ENCODE peak calls at places on chromosomes 2 and 18, in four cellular contexts. One of them, this sample, is unnamed.

GRCh38 chr2:36511858-36512630 is 85.9 kb downstream of the FEZ2 start:
- DNase-seq in thoracic aorta: no peak
- DNase-seq in tibial nerve: no peak
- DNase-seq in AG04450: no peak
- DNase-seq in this sample: no peak

GRCh38 chr2:42949125-42949524 is 156.7 kb upstream of the HAAO start:
- DNase-seq in tibial nerve: no peak
- DNase-seq in thoracic aorta: no peak
- DNase-seq in AG04450: no peak
- DNase-seq in this sample: no peak

GRCh38 chr2:214578395-214578794 is 167.5 kb downstream of the VWC2L start:
- DNase-seq in tibial nerve: no peak
- DNase-seq in AG04450: no peak
- DNase-seq in thoracic aorta: no peak
- DNase-seq in this sample: no peak

GRCh38 chr2:223626713-223627112 is 24.6 kb upstream of the SCG2 start:
- DNase-seq in AG04450: no peak
- DNase-seq in thoracic aorta: no peak
- DNase-seq in tibial nerve: no peak
- DNase-seq in this sample: no peak

GRCh38 chr2:106115250-106115649 is 78.9 kb downstream of the UXS1 start:
- DNase-seq in AG04450: no peak
- DNase-seq in tibial nerve: no peak
- DNase-seq in thoracic aorta: no peak
- DNase-seq in this sample: no peak

GRCh38 chr2:202172439-202173191 is 65.8 kb downstream of the SUMO1 start:
- DNase-seq in thoracic aorta: no peak
- DNase-seq in tibial nerve: no peak
- DNase-seq in AG04450: no peak
- DNase-seq in this sample: no peak

GRCh38 chr2:239912938-239913631 is 112.1 kb downstream of the NDUFA10 start:
- DNase-seq in AG04450: no peak
- DNase-seq in tibial nerve: no peak
- DNase-seq in thoracic aorta: no peak
- DNase-seq in this sample: no peak

GRCh38 chr18:35635171-35635570 is 53.6 kb downstream of the GALNT1 start:
- DNase-seq in tibial nerve: no peak
- DNase-seq in thoracic aorta: no peak
- DNase-seq in AG04450: no peak
- DNase-seq in this sample: no peak

GRCh38 chr2:86781363-86781762 is 9.3 kb downstream of the CD8A start:
- DNase-seq in tibial nerve: no peak
- DNase-seq in thoracic aorta: no peak
- DNase-seq in AG04450: no peak
- DNase-seq in this sample: no peak

DNA sequence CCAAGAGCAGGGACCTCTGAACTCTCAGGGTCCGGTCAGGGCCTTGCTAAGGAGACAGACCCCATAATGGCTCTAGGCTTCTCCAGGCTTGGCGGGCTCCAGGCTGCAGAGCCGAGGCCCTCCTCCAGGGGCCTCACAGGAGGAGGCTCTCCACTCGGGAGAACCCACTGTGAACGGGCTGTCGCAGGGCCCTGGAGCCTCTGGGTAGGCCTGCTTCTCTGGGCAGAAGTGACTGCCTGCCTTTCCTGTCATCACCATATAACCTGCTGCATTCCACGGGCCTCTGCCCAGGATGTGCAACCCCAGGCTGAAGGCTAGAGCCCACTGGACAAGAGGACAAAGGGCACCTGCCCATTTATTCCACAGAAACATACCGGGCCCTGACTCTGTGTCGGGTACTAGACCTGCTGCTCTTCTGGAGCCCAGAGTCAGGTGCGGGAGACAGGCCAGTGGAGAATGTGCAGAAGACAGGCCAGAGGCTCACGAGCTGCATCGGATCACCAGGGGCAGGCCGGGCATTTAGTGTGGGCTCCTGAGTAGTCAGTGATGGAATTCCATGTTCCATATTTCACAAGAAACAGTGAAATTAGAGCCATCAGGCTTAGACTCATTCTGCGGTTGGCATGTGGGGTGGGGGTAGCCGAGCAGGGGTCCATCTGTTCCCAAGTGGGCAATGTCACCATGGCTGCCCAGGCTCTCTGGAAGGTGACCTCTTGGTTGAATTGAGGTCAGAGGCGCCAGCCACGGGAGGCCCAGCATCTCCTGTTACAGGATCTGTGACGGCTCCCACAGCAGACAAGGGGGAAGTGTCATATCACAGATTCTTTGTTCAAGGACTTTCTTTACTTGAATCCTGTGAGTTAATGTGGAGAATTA is 220.8 kb downstream of the SH3RF3 start:
- DNase-seq in AG04450: no peak
- DNase-seq in thoracic aorta: no peak
- DNase-seq in tibial nerve: no peak
- DNase-seq in this sample: no peak
- H3K27ac ChIP-seq in AG04450: no peak overlapping the region
- H3K27ac ChIP-seq in thoracic aorta: peak overlapping the region; percentile 67
- H3K27ac ChIP-seq in tibial nerve: no peak overlapping the region
- H3K27ac ChIP-seq in this sample: no peak overlapping the region

GRCh38 chr2:165902929-165903328 is 50.6 kb downstream of the TTC21B start:
- DNase-seq in thoracic aorta: no peak
- DNase-seq in tibial nerve: no peak
- DNase-seq in AG04450: no peak
- DNase-seq in this sample: no peak
- TF ChIP-seq CTCF in thoracic aorta: no peak
- TF ChIP-seq CTCF in tibial nerve: no peak
- TF ChIP-seq CTCF in AG04450: no peak
- TF ChIP-seq CTCF in this sample: no peak

DNA sequence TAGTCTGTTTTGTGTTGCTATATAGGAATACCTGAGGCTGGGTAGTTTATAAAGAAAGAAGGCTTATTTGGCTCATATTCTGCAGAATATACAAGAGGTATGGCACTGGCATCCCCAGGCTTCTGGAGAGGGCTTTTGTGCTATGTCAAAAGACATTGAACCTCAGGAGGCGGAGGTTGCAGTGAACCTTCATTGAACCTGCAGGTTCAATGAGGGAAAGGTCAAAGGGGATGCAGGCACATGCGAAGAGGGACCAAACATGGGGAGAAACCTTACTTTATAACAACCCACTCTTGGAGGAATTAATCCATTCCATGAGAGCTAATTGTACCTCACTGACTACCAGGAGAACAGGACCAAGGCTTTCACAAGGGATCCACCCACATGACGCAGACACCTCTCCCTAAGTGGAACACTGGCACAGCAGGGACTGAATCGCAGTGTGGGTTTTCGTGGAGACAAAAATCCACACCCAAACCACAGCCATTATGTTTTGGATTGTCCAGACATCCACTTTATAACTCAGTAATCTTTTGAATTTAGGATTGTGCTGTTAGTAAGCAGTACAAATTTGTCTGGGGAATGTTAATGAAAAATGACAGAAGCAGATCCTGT is 4.1 kb upstream of the SERPINB8 start:
- DNase-seq in AG04450: no peak
- DNase-seq in tibial nerve: no peak
- DNase-seq in thoracic aorta: no peak
- DNase-seq in this sample: no peak
- H3K27ac ChIP-seq in AG04450: no peak overlapping the region
- H3K27ac ChIP-seq in tibial nerve: no peak overlapping the region
- H3K27ac ChIP-seq in thoracic aorta: no peak overlapping the region
- H3K27ac ChIP-seq in this sample: no peak overlapping the region

GRCh38 chr2:8541223-8541622 is 140.6 kb upstream of the ID2 start:
- DNase-seq in AG04450: no peak
- DNase-seq in thoracic aorta: no peak
- DNase-seq in tibial nerve: no peak
- DNase-seq in this sample: no peak

GRCh38 chr2:8538951-8539621 is 142.8 kb upstream of the ID2 start:
- DNase-seq in thoracic aorta: no peak
- DNase-seq in AG04450: no peak
- DNase-seq in tibial nerve: no peak
- DNase-seq in this sample: no peak

GRCh38 chr2:8540552-8541055 is 141.3 kb upstream of the ID2 start:
- DNase-seq in thoracic aorta: no peak
- DNase-seq in tibial nerve: no peak
- DNase-seq in AG04450: no peak
- DNase-seq in this sample: no peak

GRCh38 chr2:8538531-8538930 is 143.3 kb upstream of the ID2 start:
- DNase-seq in thoracic aorta: no peak
- DNase-seq in tibial nerve: no peak
- DNase-seq in AG04450: no peak
- DNase-seq in this sample: no peak

GRCh38 chr2:8539743-8540551 is 141.9 kb upstream of the ID2 start:
- DNase-seq in thoracic aorta: no peak
- DNase-seq in AG04450: no peak
- DNase-seq in tibial nerve: no peak
- DNase-seq in this sample: no peak
- TF ChIP-seq CTCF in thoracic aorta: no peak
- TF ChIP-seq CTCF in AG04450: no peak
- TF ChIP-seq CTCF in tibial nerve: no peak
- TF ChIP-seq CTCF in this sample: peak; percentile 6

GRCh38 chr2:41707790-41708451 is 339.9 kb upstream of the PKDCC start:
- DNase-seq in tibial nerve: no peak
- DNase-seq in thoracic aorta: no peak
- DNase-seq in AG04450: no peak
- DNase-seq in this sample: no peak

GRCh38 chr2:41710944-41711343 is 336.9 kb upstream of the PKDCC start:
- DNase-seq in thoracic aorta: no peak
- DNase-seq in AG04450: no peak
- DNase-seq in tibial nerve: no peak
- DNase-seq in this sample: no peak

GRCh38 chr2:41709702-41710599 is 337.9 kb upstream of the PKDCC start:
- DNase-seq in AG04450: no peak
- DNase-seq in thoracic aorta: no peak
- DNase-seq in tibial nerve: no peak
- DNase-seq in this sample: no peak

GRCh38 chr2:41716497-41716896 is 331.3 kb upstream of the PKDCC start:
- DNase-seq in tibial nerve: no peak
- DNase-seq in thoracic aorta: no peak
- DNase-seq in AG04450: no peak
- DNase-seq in this sample: no peak

GRCh38 chr2:41711736-41712135 is 336.1 kb upstream of the PKDCC start:
- DNase-seq in AG04450: no peak
- DNase-seq in thoracic aorta: no peak
- DNase-seq in tibial nerve: no peak
- DNase-seq in this sample: no peak
- H3K27ac ChIP-seq in AG04450: no peak overlapping the region
- H3K27ac ChIP-seq in thoracic aorta: no peak overlapping the region
- H3K27ac ChIP-seq in tibial nerve: no peak overlapping the region
- H3K27ac ChIP-seq in this sample: no peak overlapping the region

DNA sequence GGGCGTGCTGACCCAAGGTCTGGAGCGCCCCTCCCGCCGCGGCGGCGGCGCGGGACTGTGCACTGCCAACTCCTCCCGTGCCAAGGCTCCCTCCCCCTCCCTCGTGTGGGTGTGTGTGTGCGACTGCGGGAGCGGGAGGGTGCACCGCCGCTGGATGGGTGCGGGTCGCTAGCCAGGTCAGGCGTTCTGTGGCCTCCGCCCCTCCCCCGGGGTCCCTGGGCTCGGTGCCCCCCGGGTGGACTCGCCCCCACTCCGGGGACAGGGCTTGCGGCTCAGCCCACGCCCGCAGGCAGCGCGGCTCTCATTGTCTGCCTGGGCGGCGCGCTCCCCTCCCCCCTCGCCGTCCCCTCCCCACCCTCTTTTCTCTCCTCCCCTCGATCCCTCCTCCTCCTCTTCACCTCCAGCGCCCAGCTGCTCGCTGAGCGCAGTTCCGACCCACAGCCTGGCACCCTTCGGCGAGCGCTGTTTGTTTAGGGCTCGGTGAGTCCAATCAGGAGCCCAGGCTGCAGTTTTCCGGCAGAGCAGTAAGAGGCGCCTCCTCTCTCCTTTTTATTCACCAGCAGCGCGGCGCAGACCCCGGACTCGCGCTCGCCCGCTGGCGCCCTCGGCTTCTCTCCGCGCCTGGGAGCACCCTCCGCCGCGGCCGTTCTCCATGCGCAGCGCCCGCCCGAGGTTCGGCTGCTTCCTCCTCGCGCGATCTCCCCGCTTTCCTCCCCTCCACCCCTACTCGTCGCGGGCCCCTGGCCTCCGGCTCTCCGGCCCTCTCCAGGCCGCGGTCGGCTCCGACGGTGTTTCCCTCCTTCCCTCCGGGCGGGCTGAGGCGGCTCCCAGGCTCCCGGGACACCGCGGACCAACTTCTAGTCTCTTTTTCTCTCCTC is at the start of gene GATA6:
- DNase-seq in AG04450: peak; percentile 70
- DNase-seq in tibial nerve: peak; percentile 45
- DNase-seq in thoracic aorta: peak; percentile 76
- DNase-seq in this sample: no peak
- TF ChIP-seq CTCF in AG04450: peak; percentile 69
- TF ChIP-seq CTCF in tibial nerve: no peak
- TF ChIP-seq CTCF in thoracic aorta: peak; percentile 7
- TF ChIP-seq CTCF in this sample: peak; percentile 48